ENCODE peak calls at places on chromosome 1, in seven cellular contexts. One of them, this sample, is unnamed.

GRCh38 chr1:3599286-3599811 is 12.0 kb downstream of the MEGF6 start:
- DNase-seq in cardiac muscle cell: no peak
- DNase-seq in transverse colon: no peak
- DNase-seq in CD4-positive, alpha-beta memory T cell: no peak
- DNase-seq in kidney: no peak
- DNase-seq in IMR-90: no peak
- DNase-seq in mesendoderm: no peak
- DNase-seq in this sample: no peak

GRCh38 chr1:180157108-180157507 is 2.4 kb downstream of the QSOX1 start:
- DNase-seq in cardiac muscle cell: no peak
- DNase-seq in transverse colon: no peak
- DNase-seq in CD4-positive, alpha-beta memory T cell: no peak
- DNase-seq in kidney: no peak
- DNase-seq in IMR-90: peak; percentile 65
- DNase-seq in mesendoderm: no peak
- DNase-seq in this sample: peak; percentile 55

GRCh38 chr1:231284441-231284840 is 43.4 kb downstream of the GNPAT start:
- DNase-seq in cardiac muscle cell: no peak
- DNase-seq in transverse colon: no peak
- DNase-seq in CD4-positive, alpha-beta memory T cell: no peak
- DNase-seq in kidney: no peak
- DNase-seq in IMR-90: no peak
- DNase-seq in mesendoderm: peak; percentile 82
- DNase-seq in this sample: no peak

GRCh38 chr1:78079580-78079979 is 33.8 kb downstream of the GIPC2 start:
- DNase-seq in cardiac muscle cell: no peak
- DNase-seq in transverse colon: no peak
- DNase-seq in CD4-positive, alpha-beta memory T cell: no peak
- DNase-seq in kidney: no peak
- DNase-seq in IMR-90: peak; percentile 37
- DNase-seq in mesendoderm: no peak
- DNase-seq in this sample: no peak

GRCh38 chr1:25063591-25064416 is 133.7 kb upstream of the RUNX3 start:
- DNase-seq in cardiac muscle cell: no peak
- DNase-seq in transverse colon: no peak
- DNase-seq in CD4-positive, alpha-beta memory T cell: no peak
- DNase-seq in kidney: peak; percentile 32
- DNase-seq in IMR-90: no peak
- DNase-seq in mesendoderm: peak; percentile 39
- DNase-seq in this sample: no peak

GRCh38 chr1:84581648-84582047 is 7.4 kb upstream of the CTBS start:
- DNase-seq in cardiac muscle cell: no peak
- DNase-seq in transverse colon: no peak
- DNase-seq in CD4-positive, alpha-beta memory T cell: no peak
- DNase-seq in kidney: no peak
- DNase-seq in IMR-90: no peak
- DNase-seq in mesendoderm: no peak
- DNase-seq in this sample: no peak

GRCh38 chr1:150168960-150169565 is 19.3 kb downstream of the PLEKHO1 start:
- DNase-seq in cardiac muscle cell: peak; percentile 77
- DNase-seq in transverse colon: peak; percentile 74
- DNase-seq in CD4-positive, alpha-beta memory T cell: peak; percentile 43
- DNase-seq in kidney: no peak
- DNase-seq in IMR-90: peak; percentile 63
- DNase-seq in mesendoderm: peak; percentile 66
- DNase-seq in this sample: peak; percentile 83

GRCh38 chr1:92030701-92031107 is 919 bp downstream of the EPHX4 start:
- DNase-seq in cardiac muscle cell: no peak
- DNase-seq in transverse colon: no peak
- DNase-seq in CD4-positive, alpha-beta memory T cell: peak; percentile 21
- DNase-seq in kidney: no peak
- DNase-seq in IMR-90: peak; percentile 72
- DNase-seq in mesendoderm: peak; percentile 67
- DNase-seq in this sample: no peak

GRCh38 chr1:99558539-99558938 is 87.4 kb upstream of the PALMD start:
- DNase-seq in cardiac muscle cell: no peak
- DNase-seq in transverse colon: no peak
- DNase-seq in CD4-positive, alpha-beta memory T cell: no peak
- DNase-seq in kidney: no peak
- DNase-seq in IMR-90: peak; percentile 75
- DNase-seq in mesendoderm: no peak
- DNase-seq in this sample: no peak

GRCh38 chr1:198876371-198876871 is 237.6 kb downstream of the PTPRC start:
- DNase-seq in cardiac muscle cell: no peak
- DNase-seq in transverse colon: no peak
- DNase-seq in CD4-positive, alpha-beta memory T cell: no peak
- DNase-seq in kidney: no peak
- DNase-seq in IMR-90: no peak
- DNase-seq in mesendoderm: peak; percentile 44
- DNase-seq in this sample: no peak

GRCh38 chr1:176102243-176102642 is 104.8 kb downstream of the COP1 start:
- DNase-seq in cardiac muscle cell: peak; percentile 45
- DNase-seq in transverse colon: no peak
- DNase-seq in CD4-positive, alpha-beta memory T cell: no peak
- DNase-seq in kidney: no peak
- DNase-seq in IMR-90: peak; percentile 52
- DNase-seq in mesendoderm: peak; percentile 10
- DNase-seq in this sample: no peak

GRCh38 chr1:207454046-207454964 is at the start of gene CR2:
- DNase-seq in cardiac muscle cell: peak; percentile 68
- DNase-seq in transverse colon: peak; percentile 71
- DNase-seq in CD4-positive, alpha-beta memory T cell: peak; percentile 44
- DNase-seq in kidney: peak; percentile 79
- DNase-seq in IMR-90: no peak
- DNase-seq in mesendoderm: peak; percentile 70
- DNase-seq in this sample: no peak

GRCh38 chr1:19877821-19878636 is 4.2 kb upstream of the OTUD3 start:
- DNase-seq in cardiac muscle cell: no peak
- DNase-seq in transverse colon: peak; percentile 42
- DNase-seq in CD4-positive, alpha-beta memory T cell: no peak
- DNase-seq in kidney: no peak
- DNase-seq in IMR-90: no peak
- DNase-seq in mesendoderm: peak; percentile 40
- DNase-seq in this sample: no peak

GRCh38 chr1:21573971-21574458 is 64.8 kb downstream of the ALPL start:
- DNase-seq in cardiac muscle cell: peak; percentile 92
- DNase-seq in transverse colon: peak; percentile 46
- DNase-seq in CD4-positive, alpha-beta memory T cell: no peak
- DNase-seq in kidney: peak; percentile 88
- DNase-seq in IMR-90: peak; percentile 75
- DNase-seq in mesendoderm: peak; percentile 89
- DNase-seq in this sample: peak; percentile 88

GRCh38 chr1:41758904-41759548 is 159.7 kb downstream of the HIVEP3 start:
- DNase-seq in cardiac muscle cell: no peak
- DNase-seq in transverse colon: no peak
- DNase-seq in CD4-positive, alpha-beta memory T cell: no peak
- DNase-seq in kidney: no peak
- DNase-seq in IMR-90: peak; percentile 93
- DNase-seq in mesendoderm: no peak
- DNase-seq in this sample: no peak

GRCh38 chr1:25562101-25562927 is 18.9 kb downstream of the LDLRAP1 start:
- DNase-seq in cardiac muscle cell: no peak
- DNase-seq in transverse colon: peak; percentile 89
- DNase-seq in CD4-positive, alpha-beta memory T cell: peak; percentile 93
- DNase-seq in kidney: no peak
- DNase-seq in IMR-90: no peak
- DNase-seq in mesendoderm: no peak
- DNase-seq in this sample: no peak

GRCh38 chr1:198123146-198123545 is 33.7 kb upstream of the NEK7 start:
- DNase-seq in cardiac muscle cell: no peak
- DNase-seq in transverse colon: no peak
- DNase-seq in CD4-positive, alpha-beta memory T cell: no peak
- DNase-seq in kidney: no peak
- DNase-seq in IMR-90: peak; percentile 87
- DNase-seq in mesendoderm: no peak
- DNase-seq in this sample: no peak

GRCh38 chr1:247905899-247906503 is 10.6 kb downstream of the OR2W3 start:
- DNase-seq in cardiac muscle cell: no peak
- DNase-seq in transverse colon: no peak
- DNase-seq in CD4-positive, alpha-beta memory T cell: no peak
- DNase-seq in kidney: no peak
- DNase-seq in IMR-90: no peak
- DNase-seq in mesendoderm: no peak
- DNase-seq in this sample: no peak

GRCh38 chr1:24186711-24186992 is 437 bp downstream of the IFNLR1 start:
- DNase-seq in cardiac muscle cell: no peak
- DNase-seq in transverse colon: no peak
- DNase-seq in CD4-positive, alpha-beta memory T cell: no peak
- DNase-seq in kidney: no peak
- DNase-seq in IMR-90: no peak
- DNase-seq in mesendoderm: no peak
- DNase-seq in this sample: no peak

GRCh38 chr1:182181167-182181572 is 119.7 kb upstream of the ZNF648 start:
- DNase-seq in cardiac muscle cell: no peak
- DNase-seq in transverse colon: peak; percentile 15
- DNase-seq in CD4-positive, alpha-beta memory T cell: no peak
- DNase-seq in kidney: no peak
- DNase-seq in IMR-90: no peak
- DNase-seq in mesendoderm: no peak
- DNase-seq in this sample: no peak

GRCh38 chr1:201020647-201021332 is 2.7 kb downstream of the KIF21B start:
- DNase-seq in cardiac muscle cell: no peak
- DNase-seq in transverse colon: no peak
- DNase-seq in CD4-positive, alpha-beta memory T cell: no peak
- DNase-seq in kidney: no peak
- DNase-seq in IMR-90: no peak
- DNase-seq in mesendoderm: peak; percentile 73
- DNase-seq in this sample: no peak

GRCh38 chr1:66944330-66945274 is 19.8 kb downstream of the MIER1 start:
- DNase-seq in cardiac muscle cell: no peak
- DNase-seq in transverse colon: peak; percentile 38
- DNase-seq in CD4-positive, alpha-beta memory T cell: no peak
- DNase-seq in kidney: no peak
- DNase-seq in IMR-90: peak; percentile 85
- DNase-seq in mesendoderm: peak; percentile 55
- DNase-seq in this sample: no peak

GRCh38 chr1:44632511-44633072 is 41.7 kb downstream of the TMEM53 start:
- DNase-seq in cardiac muscle cell: no peak
- DNase-seq in transverse colon: no peak
- DNase-seq in CD4-positive, alpha-beta memory T cell: no peak
- DNase-seq in kidney: no peak
- DNase-seq in IMR-90: peak; percentile 32
- DNase-seq in mesendoderm: peak; percentile 85
- DNase-seq in this sample: no peak

GRCh38 chr1:173884701-173885100 is 16.5 kb downstream of the ZBTB37 start:
- DNase-seq in cardiac muscle cell: no peak
- DNase-seq in transverse colon: no peak
- DNase-seq in CD4-positive, alpha-beta memory T cell: no peak
- DNase-seq in kidney: no peak
- DNase-seq in IMR-90: no peak
- DNase-seq in mesendoderm: no peak
- DNase-seq in this sample: no peak

GRCh38 chr1:53371121-53371666 is 43.3 kb upstream of the LRP8 start:
- DNase-seq in cardiac muscle cell: no peak
- DNase-seq in transverse colon: no peak
- DNase-seq in CD4-positive, alpha-beta memory T cell: no peak
- DNase-seq in kidney: peak; percentile 63
- DNase-seq in IMR-90: no peak
- DNase-seq in mesendoderm: peak; percentile 54
- DNase-seq in this sample: no peak

GRCh38 chr1:171898956-171899355 is 57.7 kb downstream of the DNM3 start:
- DNase-seq in cardiac muscle cell: peak; percentile 11
- DNase-seq in transverse colon: no peak
- DNase-seq in CD4-positive, alpha-beta memory T cell: no peak
- DNase-seq in kidney: no peak
- DNase-seq in IMR-90: no peak
- DNase-seq in mesendoderm: peak; percentile 75
- DNase-seq in this sample: no peak

GRCh38 chr1:95369985-95370670 is 136.1 kb downstream of the RWDD3 start:
- DNase-seq in cardiac muscle cell: no peak
- DNase-seq in transverse colon: no peak
- DNase-seq in CD4-positive, alpha-beta memory T cell: no peak
- DNase-seq in kidney: no peak
- DNase-seq in IMR-90: no peak
- DNase-seq in mesendoderm: peak; percentile 16
- DNase-seq in this sample: no peak
- H3K27ac ChIP-seq in cardiac muscle cell: no peak overlapping the region
- H3K27ac ChIP-seq in transverse colon: no peak overlapping the region
- H3K27ac ChIP-seq in CD4-positive, alpha-beta memory T cell: no peak overlapping the region
- H3K27ac ChIP-seq in kidney: no peak overlapping the region
- H3K27ac ChIP-seq in IMR-90: no peak overlapping the region
- H3K27ac ChIP-seq in mesendoderm: no peak overlapping the region
- H3K27ac ChIP-seq in this sample: no peak overlapping the region

GRCh38 chr1:214451591-214451990 is 99.8 kb downstream of the PTPN14 start:
- DNase-seq in cardiac muscle cell: no peak
- DNase-seq in transverse colon: no peak
- DNase-seq in CD4-positive, alpha-beta memory T cell: no peak
- DNase-seq in kidney: no peak
- DNase-seq in IMR-90: no peak
- DNase-seq in mesendoderm: no peak
- DNase-seq in this sample: no peak
- H3K4me1 ChIP-seq in cardiac muscle cell: no peaks in the 10 kb centered on the region
- H3K4me1 ChIP-seq in transverse colon: peaks cover 3% of the 10 kb centered on the region
- H3K4me1 ChIP-seq in CD4-positive, alpha-beta memory T cell: no peaks in the 10 kb centered on the region
- H3K4me1 ChIP-seq in kidney: peaks cover 10% of the 10 kb centered on the region
- H3K4me1 ChIP-seq in IMR-90: peaks cover 19% of the 10 kb centered on the region
- H3K4me1 ChIP-seq in mesendoderm: peaks cover 16% of the 10 kb centered on the region
- H3K4me1 ChIP-seq in this sample: no peaks in the 10 kb centered on the region

GRCh38 chr1:6165441-6165985 is 14.6 kb downstream of the CHD5 start:
- DNase-seq in cardiac muscle cell: no peak
- DNase-seq in transverse colon: no peak
- DNase-seq in CD4-positive, alpha-beta memory T cell: no peak
- DNase-seq in kidney: no peak
- DNase-seq in IMR-90: no peak
- DNase-seq in mesendoderm: no peak
- DNase-seq in this sample: no peak
- H3K27ac ChIP-seq in cardiac muscle cell: no peak overlapping the region
- H3K27ac ChIP-seq in transverse colon: no peak overlapping the region
- H3K27ac ChIP-seq in CD4-positive, alpha-beta memory T cell: no peak overlapping the region
- H3K27ac ChIP-seq in kidney: no peak overlapping the region
- H3K27ac ChIP-seq in IMR-90: no peak overlapping the region
- H3K27ac ChIP-seq in mesendoderm: no peak overlapping the region
- H3K27ac ChIP-seq in this sample: no peak overlapping the region

GRCh38 chr1:27447883-27448282 is 42.1 kb downstream of the WASF2 start:
- DNase-seq in cardiac muscle cell: no peak
- DNase-seq in transverse colon: no peak
- DNase-seq in CD4-positive, alpha-beta memory T cell: no peak
- DNase-seq in kidney: no peak
- DNase-seq in IMR-90: no peak
- DNase-seq in mesendoderm: no peak
- DNase-seq in this sample: no peak

GRCh38 chr1:27445177-27445936 is 44.6 kb downstream of the WASF2 start:
- DNase-seq in cardiac muscle cell: no peak
- DNase-seq in transverse colon: no peak
- DNase-seq in CD4-positive, alpha-beta memory T cell: no peak
- DNase-seq in kidney: no peak
- DNase-seq in IMR-90: no peak
- DNase-seq in mesendoderm: no peak
- DNase-seq in this sample: no peak

GRCh38 chr1:27446491-27447020 is 43.4 kb downstream of the WASF2 start:
- DNase-seq in cardiac muscle cell: no peak
- DNase-seq in transverse colon: no peak
- DNase-seq in CD4-positive, alpha-beta memory T cell: no peak
- DNase-seq in kidney: no peak
- DNase-seq in IMR-90: no peak
- DNase-seq in mesendoderm: no peak
- DNase-seq in this sample: no peak

GRCh38 chr1:27448982-27449381 is 41.0 kb downstream of the WASF2 start:
- DNase-seq in cardiac muscle cell: no peak
- DNase-seq in transverse colon: no peak
- DNase-seq in CD4-positive, alpha-beta memory T cell: no peak
- DNase-seq in kidney: no peak
- DNase-seq in IMR-90: no peak
- DNase-seq in mesendoderm: no peak
- DNase-seq in this sample: no peak

GRCh38 chr1:27447399-27447798 is 42.6 kb downstream of the WASF2 start:
- DNase-seq in cardiac muscle cell: no peak
- DNase-seq in transverse colon: no peak
- DNase-seq in CD4-positive, alpha-beta memory T cell: no peak
- DNase-seq in kidney: no peak
- DNase-seq in IMR-90: no peak
- DNase-seq in mesendoderm: no peak
- DNase-seq in this sample: no peak
- H3K4me1 ChIP-seq in cardiac muscle cell: peaks cover 45% of the 10 kb centered on the region
- H3K4me1 ChIP-seq in transverse colon: peaks cover 36% of the 10 kb centered on the region
- H3K4me1 ChIP-seq in CD4-positive, alpha-beta memory T cell: peaks cover 39% of the 10 kb centered on the region
- H3K4me1 ChIP-seq in kidney: peaks cover 12% of the 10 kb centered on the region
- H3K4me1 ChIP-seq in IMR-90: peaks cover 2% of the 10 kb centered on the region
- H3K4me1 ChIP-seq in mesendoderm: no peaks in the 10 kb centered on the region
- H3K4me1 ChIP-seq in this sample: peaks cover 67% of the 10 kb centered on the region